ENCODE peak calls at places on chromosomes 11 and 22, in seven cellular contexts. P, A, G, D, W, K and H are unnamed samples.

GRCh38 chr11:134410766-134411165 is 1.3 kb downstream of the B3GAT1 start:
- DNase-seq in G (no peak), W (no peak), A (no peak), P (no peak), K (no peak), D (no peak), H (no peak)

GRCh38 chr11:12556788-12557384 is 117.3 kb upstream of the TEAD1 start:
- DNase-seq in A (peak; percentile 66), W (no peak), K (peak; percentile 12), P (peak; percentile 56), D (peak; percentile 90), G (peak; percentile 98), H (peak; percentile 98)

GRCh38 chr22:49972163-49973017 is 11.8 kb downstream of the PIM3 start:
- DNase-seq in W (no peak), G (no peak), A (peak; percentile 48), D (no peak), P (no peak), K (no peak), H (no peak)

GRCh38 chr11:14974021-14974698 is 2.0 kb upstream of the CALCA start:
- DNase-seq in W (no peak), P (no peak), D (no peak), G (no peak), A (no peak), K (no peak), H (no peak)

GRCh38 chr11:12248330-12248729 is 129.0 kb upstream of the PARVA start:
- DNase-seq in W (no peak), D (peak; percentile 49), G (peak; percentile 76), A (peak; percentile 35), K (no peak), P (peak; percentile 92), H (peak; percentile 69)

GRCh38 chr11:73752216-73752867 is 8.5 kb downstream of the RAB6A start:
- DNase-seq in W (no peak), D (no peak), K (no peak), A (no peak), P (no peak), G (peak; percentile 34), H (peak; percentile 9)

GRCh38 chr11:72069787-72070251 is 10.5 kb downstream of the NUMA1 start:
- DNase-seq in A (peak; percentile 91), K (peak; percentile 51), W (peak; percentile 84), D (peak; percentile 78), P (peak; percentile 83), G (peak; percentile 85), H (peak; percentile 82)

GRCh38 chr11:92657226-92657625 is 312.2 kb upstream of the MTNR1B start:
- DNase-seq in P (no peak), D (no peak), W (no peak), G (no peak), A (no peak), K (no peak), H (no peak)

GRCh38 chr11:65912840-65913239 is 6.0 kb downstream of the C11orf68 start:
- DNase-seq in K (no peak), A (no peak), W (no peak), D (peak; percentile 59), G (no peak), P (no peak), H (peak; percentile 87)

GRCh38 chr11:65915101-65915820 is 3.6 kb downstream of the C11orf68 start:
- DNase-seq in K (no peak), P (no peak), A (no peak), D (no peak), G (no peak), W (peak; percentile 73), H (no peak)

GRCh38 chr11:65907878-65908277 is 7.7 kb upstream of the FOSL1 start:
- DNase-seq in G (no peak), K (no peak), W (no peak), D (no peak), P (no peak), A (no peak), H (no peak)

GRCh38 chr11:65915821-65916251 is 3.0 kb downstream of the C11orf68 start:
- DNase-seq in P (peak; percentile 74), K (peak; percentile 89), A (peak; percentile 92), W (peak; percentile 96), D (peak; percentile 95), G (peak; percentile 96), H (peak; percentile 99)

DNA sequence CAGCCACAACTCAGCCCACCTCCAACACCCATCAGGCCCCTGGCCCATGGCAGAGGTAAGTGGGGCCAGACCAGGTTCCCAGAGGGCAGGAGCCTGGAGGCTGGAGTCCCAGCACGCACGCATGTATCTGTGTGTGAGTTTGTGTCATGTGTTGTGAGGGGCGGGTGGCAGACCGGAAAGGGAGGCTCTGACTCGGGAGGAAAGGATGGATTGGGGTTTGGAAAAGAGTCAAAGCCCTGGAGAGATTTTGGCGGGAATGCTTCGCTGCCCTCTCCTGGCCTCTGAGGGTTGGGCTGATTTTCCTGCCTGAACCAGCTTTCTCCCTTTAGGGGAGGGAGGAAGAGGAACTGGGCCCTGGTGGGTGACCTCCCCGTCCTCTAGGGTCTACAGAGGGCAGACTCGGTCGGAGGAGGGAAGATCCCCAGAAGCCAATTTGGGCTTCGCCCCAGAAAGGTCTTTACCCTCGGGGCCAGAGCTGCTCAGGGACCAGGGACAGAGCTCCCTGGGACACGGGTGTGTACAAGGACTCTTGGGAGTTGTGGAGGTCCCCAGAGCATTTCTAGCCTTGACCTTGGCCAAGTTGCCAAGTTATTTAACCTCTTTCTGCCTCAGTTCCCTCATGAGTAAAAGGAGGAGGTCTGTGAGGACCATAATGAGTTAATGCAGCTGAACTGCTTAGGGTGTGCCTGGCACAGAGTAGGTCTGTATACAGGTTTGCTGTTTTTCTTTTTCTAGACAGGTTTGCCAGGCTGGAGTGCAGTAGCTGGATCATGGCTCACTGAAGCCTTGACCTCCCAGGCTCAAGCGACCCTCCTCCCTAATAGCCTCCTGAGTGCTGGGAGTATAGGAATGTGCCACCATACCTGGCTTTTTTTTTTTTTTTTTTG is 6.9 kb downstream of the C11orf68 start:
- DNase-seq in D (peak; percentile 73), P (peak; percentile 40), W (peak; percentile 77), K (peak; percentile 72), G (peak; percentile 82), A (peak; percentile 67), H (peak; percentile 87)
- TF ChIP-seq CTCF in D (peak; percentile 32), P (peak; percentile 16), W (peak; percentile 59), K (no peak), G (peak; percentile 34), A (peak; percentile 9), H (peak; percentile 9)

GRCh38 chr11:43894546-43894945 is 13.9 kb downstream of the ALKBH3 start:
- DNase-seq in A (no peak), W (no peak), G (no peak), D (no peak), P (no peak), K (no peak), H (no peak)
- H3K4me3 ChIP-seq in A (no peak overlapping the region), W (no peak overlapping the region), G (no peak overlapping the region), D (no peak overlapping the region), P (no peak overlapping the region), K (no peak overlapping the region), H (no peak overlapping the region)

GRCh38 chr11:18540207-18541009 is 13.7 kb upstream of the TSG101 start:
- DNase-seq in D (peak; percentile 30), K (no peak), P (no peak), A (no peak), G (peak; percentile 20), W (peak; percentile 43), H (peak; percentile 41)
- TF ChIP-seq CTCF in D (peak; percentile 46), K (peak; percentile 82), P (peak; percentile 22), A (peak; percentile 35), G (peak; percentile 40), W (peak; percentile 21), H (peak; percentile 34)

GRCh38 chr11:66708701-66709100 is 20.3 kb downstream of the SPTBN2 start:
- DNase-seq in K (no peak), P (no peak), G (no peak), A (no peak), W (no peak), D (no peak), H (no peak)
- H3K4me3 ChIP-seq in K (no peak overlapping the region), P (no peak overlapping the region), G (no peak overlapping the region), A (no peak overlapping the region), W (no peak overlapping the region), D (no peak overlapping the region), H (no peak overlapping the region)

GRCh38 chr22:35380537-35381423 is at the start of gene HMOX1:
- DNase-seq in W (peak; percentile 87), D (peak; percentile 84), P (peak; percentile 94), K (peak; percentile 51), G (peak; percentile 95), A (peak; percentile 95), H (peak; percentile 91)
- TF ChIP-seq CTCF in W (no peak), D (peak; percentile 1), P (no peak), K (no peak), G (peak; percentile 22), A (no peak), H (no peak)

GRCh38 chr22:39311592-39312400 is 7.6 kb downstream of the RPL3 start:
- DNase-seq in P (no peak), K (no peak), D (no peak), W (peak; percentile 40), G (no peak), A (no peak), H (peak; percentile 20)

GRCh38 chr22:39306456-39307361 is 12.7 kb downstream of the RPL3 start:
- DNase-seq in P (peak; percentile 45), A (no peak), G (no peak), D (no peak), W (peak; percentile 61), K (no peak), H (peak; percentile 23)

GRCh38 chr22:39309881-39310714 is 9.3 kb downstream of the RPL3 start:
- DNase-seq in K (no peak), A (no peak), P (no peak), D (no peak), G (peak; percentile 66), W (peak; percentile 48), H (peak; percentile 82)

GRCh38 chr22:39308614-39309363 is 10.6 kb downstream of the RPL3 start:
- DNase-seq in W (peak; percentile 77), A (peak; percentile 83), K (peak; percentile 92), G (peak; percentile 95), P (peak; percentile 46), D (peak; percentile 96), H (peak; percentile 96)

DNA sequence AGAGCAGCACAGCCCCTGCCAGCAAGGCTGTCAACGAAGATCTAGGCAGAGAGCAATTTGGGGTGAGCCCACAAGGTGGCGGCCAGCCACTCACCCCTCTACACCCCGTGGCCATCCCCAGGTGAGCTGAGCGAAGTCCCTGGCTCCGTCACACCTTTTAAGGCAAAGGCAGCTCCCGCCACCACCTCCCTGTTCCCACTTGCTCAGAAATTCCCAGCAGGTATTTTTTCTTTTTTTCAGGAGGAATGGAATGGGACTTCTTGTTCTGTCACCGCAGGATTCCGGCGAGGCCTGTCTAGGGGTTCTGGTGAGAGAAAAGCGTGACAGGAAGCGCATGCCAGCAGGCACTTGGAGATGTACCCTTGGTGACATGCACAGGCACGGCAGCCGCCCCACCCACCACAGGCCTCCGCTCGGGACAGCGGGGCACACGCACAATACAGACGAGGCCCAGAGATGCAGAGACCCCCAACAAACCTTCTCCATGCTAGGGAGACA is 10.0 kb downstream of the RPL3 start:
- DNase-seq in G (no peak), P (no peak), K (no peak), A (no peak), W (no peak), D (no peak), H (no peak)
- H3K4me3 ChIP-seq in G (no peak overlapping the region), P (no peak overlapping the region), K (peak overlapping the region; percentile 40), A (no peak overlapping the region), W (no peak overlapping the region), D (no peak overlapping the region), H (no peak overlapping the region)

GRCh38 chr11:719214-720016 is 13.4 kb downstream of the EPS8L2 start:
- DNase-seq in A (no peak), W (no peak), P (no peak), K (no peak), G (no peak), D (peak; percentile 59), H (no peak)
- TF ChIP-seq CTCF in A (no peak), W (no peak), P (no peak), K (no peak), G (no peak), D (no peak), H (no peak)